ENCODE peak calls at places on chromosomes 5 and 9, in eight cellular contexts. T is HCT116, Y is uterus, J is mammary epithelial cell, E is H9, K is heart right ventricle, O is tibial nerve, D is colonic mucosa. X is an unnamed sample. For H3K4me1, the result is how much of the 10 kb centered on the place peaks cover.

GRCh38 chr5:79047199-79047598 is 22.3 kb downstream of the DMGDH start:
- DNase-seq in E (no peak), Y (no peak), K (no peak), D (no peak), O (no peak), J (no peak), T (no peak), X (no peak)

GRCh38 chr9:134624827-134625181 is 16.8 kb upstream of the COL5A1 start:
- DNase-seq in K (no peak), D (no peak), Y (peak), E (peak), T (peak), J (peak), O (no peak), X (no peak)

GRCh38 chr5:99000878-99001277 is 72.1 kb upstream of the CHD1 start:
- DNase-seq in E (no peak), Y (no peak), T (no peak), J (peak), O (no peak), D (no peak), K (no peak), X (no peak)

GRCh38 chr9:122053546-122053945 is 39.6 kb downstream of the TTLL11 start:
- DNase-seq in K (no peak), J (no peak), E (no peak), O (no peak), T (no peak), D (no peak), Y (no peak), X (no peak)

GRCh38 chr5:141783599-141784296 is 94.5 kb downstream of the PCDH1 start:
- DNase-seq in E (peak), O (no peak), Y (no peak), T (no peak), J (peak), K (no peak), D (no peak), X (no peak)

GRCh38 chr5:178532666-178533065 is 57.5 kb downstream of the COL23A1 start:
- DNase-seq in T (no peak), J (no peak), K (no peak), E (no peak), D (no peak), Y (no peak), O (no peak), X (no peak)

GRCh38 chr9:69546265-69546664 is 125.9 kb downstream of the APBA1 start:
- DNase-seq in E (peak), J (no peak), D (peak), T (peak), Y (no peak), K (no peak), O (no peak), X (no peak)

GRCh38 chr5:176796411-176796810 is 13.9 kb upstream of the UNC5A start:
- DNase-seq in T (no peak), J (no peak), Y (no peak), E (no peak), D (no peak), K (no peak), O (no peak), X (no peak)

GRCh38 chr5:83718936-83719495 is 1.6 kb downstream of the HAPLN1 start:
- DNase-seq in E (no peak), T (no peak), Y (no peak), K (no peak), D (no peak), O (no peak), J (no peak), X (no peak)

GRCh38 chr5:158502686-158503085 is 597.0 kb downstream of the EBF1 start:
- DNase-seq in K (peak), J (no peak), O (no peak), T (no peak), D (no peak), Y (no peak), E (no peak), X (no peak)

GRCh38 chr5:124234022-124234899 is 512.2 kb downstream of the ZNF608 start:
- DNase-seq in D (no peak), O (no peak), Y (no peak), E (no peak), J (no peak), T (no peak), K (no peak), X (no peak)

GRCh38 chr9:83299094-83299493 is 236.2 kb upstream of the RASEF start:
- DNase-seq in Y (no peak), D (no peak), E (no peak), K (no peak), J (peak), T (no peak), O (no peak), X (no peak)

GRCh38 chr5:141933151-141933550 is 9.5 kb downstream of the DELE1 start:
- DNase-seq in D (no peak), K (no peak), O (no peak), E (no peak), T (no peak), J (no peak), Y (no peak), X (no peak)

GRCh38 chr5:101728933-101729332 is 567.2 kb downstream of the SLCO4C1 start:
- DNase-seq in J (no peak), O (no peak), K (no peak), T (peak), E (no peak), Y (no peak), D (no peak), X (no peak)
- TF ChIP-seq CTCF in J (peak), O (no peak), K (no peak), T (peak), E (peak), Y (no peak), D (no peak), X (peak)

GRCh38 chr5:10706326-10706725 is 54.7 kb downstream of the DAP start:
- DNase-seq in E (no peak), D (no peak), Y (no peak), J (no peak), K (no peak), T (no peak), O (no peak), X (no peak)
- H3K4me1 ChIP-seq in E (under half), D (under half), Y (under half), J (half or more), K (half or more), T (half or more), O (under half), X (under half)

DNA sequence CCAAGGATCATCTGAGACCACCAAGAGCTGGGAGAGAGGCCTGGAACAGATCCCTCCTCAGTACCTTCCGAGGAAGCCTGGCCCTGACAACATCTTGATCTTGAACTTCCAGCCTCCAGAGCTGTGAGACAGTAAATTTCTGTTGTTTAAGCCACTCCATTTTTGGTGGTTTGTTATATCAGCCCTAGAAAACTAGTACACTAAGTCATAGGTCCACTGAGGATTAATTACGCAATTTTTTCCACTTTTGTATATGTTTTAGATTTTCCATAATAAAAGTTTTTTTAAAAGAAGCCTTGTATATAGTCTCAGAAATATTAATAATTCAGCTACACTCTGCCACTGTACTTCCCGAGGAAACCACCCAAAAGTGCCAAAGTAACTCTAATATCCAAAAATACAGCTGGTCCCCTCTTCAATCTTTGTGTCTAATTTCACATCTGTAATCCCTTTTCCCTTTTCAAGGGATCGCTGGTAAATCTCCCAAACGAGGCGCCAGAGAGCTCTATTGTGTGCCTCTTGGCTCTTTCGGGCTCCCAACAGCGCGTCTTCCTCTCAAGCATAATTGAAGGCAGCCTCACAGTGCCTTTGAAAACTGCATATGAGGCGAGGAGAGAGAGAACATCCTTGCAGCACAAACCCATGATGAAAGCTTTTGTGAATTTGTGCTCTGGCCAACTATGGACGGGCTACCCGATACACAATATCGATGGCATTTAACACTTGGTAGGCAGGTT is 32.7 kb downstream of the PRUNE2 start:
- DNase-seq in T (no peak), D (no peak), Y (no peak), E (peak), J (no peak), O (peak), K (no peak), X (no peak)
- TF ChIP-seq CTCF in T (no peak), D (no peak), Y (no peak), E (peak), J (no peak), O (no peak), K (no peak), X (no peak)

DNA sequence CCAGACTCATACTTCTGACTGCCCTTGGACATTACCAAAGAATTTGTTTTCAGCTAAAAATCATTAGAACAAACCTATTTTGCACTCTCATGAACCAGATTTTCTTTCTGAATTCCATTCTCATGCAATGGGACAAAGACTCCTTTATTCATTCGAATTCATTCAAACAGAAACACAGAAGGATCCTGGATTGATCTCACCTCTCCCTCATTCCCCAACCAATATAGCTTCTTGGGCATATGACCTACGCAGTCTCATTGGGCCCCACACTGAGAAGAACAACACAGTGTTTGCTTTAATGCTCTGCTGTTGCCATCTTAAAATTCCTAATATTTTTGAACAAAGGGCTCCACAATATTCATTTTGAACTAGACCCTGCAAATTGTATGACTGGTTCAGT is 392.4 kb downstream of the CTNND2 start:
- DNase-seq in Y (no peak), D (no peak), K (no peak), O (no peak), E (no peak), J (no peak), T (no peak), X (no peak)
- H3K4me1 ChIP-seq in Y (under half), D (under half), K (under half), O (under half), E (under half), J (under half), T (under half), X (under half)

GRCh38 chr5:59371525-59372138 is 521.9 kb downstream of the PDE4D start:
- DNase-seq in E (no peak), O (no peak), J (no peak), T (no peak), K (no peak), D (no peak), Y (no peak), X (no peak)

GRCh38 chr5:59366784-59367183 is 526.7 kb downstream of the PDE4D start:
- DNase-seq in K (no peak), O (no peak), E (no peak), D (no peak), Y (no peak), J (no peak), T (no peak), X (no peak)

GRCh38 chr5:59368951-59369350 is 524.6 kb downstream of the PDE4D start:
- DNase-seq in D (no peak), E (no peak), O (no peak), K (no peak), T (no peak), Y (no peak), J (no peak), X (no peak)

DNA sequence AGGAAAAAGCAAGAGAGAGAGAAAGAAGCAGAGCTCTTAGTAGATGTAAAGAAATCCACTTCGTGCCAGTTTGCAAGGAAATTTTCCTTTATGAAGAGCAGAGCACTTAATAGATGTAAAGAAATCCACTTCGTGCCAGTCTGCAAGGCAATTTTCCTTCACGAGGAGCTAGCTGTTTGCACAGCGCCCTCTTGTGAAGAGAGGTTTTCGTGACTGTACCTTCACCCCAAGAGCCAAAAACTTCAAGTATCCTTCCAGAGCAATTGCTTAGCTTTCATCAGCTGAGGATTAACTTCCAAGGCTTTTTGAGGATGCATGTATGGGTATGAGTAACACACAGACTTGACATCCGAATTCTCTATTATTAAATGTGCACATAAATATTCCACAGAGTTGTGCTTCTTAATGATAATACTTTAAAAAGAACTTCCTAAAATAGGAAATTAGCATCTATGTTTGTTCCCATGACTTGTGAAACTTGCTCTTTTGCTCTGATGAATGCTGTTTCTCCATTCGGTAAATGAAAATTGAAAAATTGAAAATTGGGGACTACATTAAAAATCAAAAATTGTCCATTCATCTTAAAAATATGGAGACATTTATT is 525.6 kb downstream of the PDE4D start:
- DNase-seq in T (peak), Y (peak), E (peak), J (peak), O (peak), D (peak), K (no peak), X (peak)
- TF ChIP-seq CTCF in T (peak), Y (peak), E (peak), J (peak), O (peak), D (peak), K (peak), X (peak)